ENCODE peak calls at places on chromosomes 2 and 18, in eight cellular contexts. One of them, this sample, is unnamed.

GRCh38 chr18:79523738-79524180 is 128.0 kb downstream of the NFATC1 start:
- DNase-seq in cardiac muscle cell: no peak
- DNase-seq in naive B cell: peak; percentile 89
- DNase-seq in HFF-Myc: no peak
- DNase-seq in stimulated activated CD8-positive, alpha-beta memory T cell treated with anti-CD3 and anti-CD28 coated beads, Interleukin-7, amount 100 ng/mL, for 1 hour: peak; percentile 50
- DNase-seq in lower lobe of right lung: no peak
- DNase-seq in neuronal stem cell: no peak
- DNase-seq in lung: no peak
- DNase-seq in this sample: no peak

GRCh38 chr2:154814856-154815255 is 116.4 kb downstream of the KCNJ3 start:
- DNase-seq in cardiac muscle cell: no peak
- DNase-seq in naive B cell: no peak
- DNase-seq in HFF-Myc: no peak
- DNase-seq in stimulated activated CD8-positive, alpha-beta memory T cell treated with anti-CD3 and anti-CD28 coated beads, Interleukin-7, amount 100 ng/mL, for 1 hour: no peak
- DNase-seq in lower lobe of right lung: no peak
- DNase-seq in neuronal stem cell: no peak
- DNase-seq in lung: no peak
- DNase-seq in this sample: no peak

GRCh38 chr2:40511661-40512213 is 59.8 kb upstream of the SLC8A1 start:
- DNase-seq in cardiac muscle cell: peak; percentile 93
- DNase-seq in naive B cell: no peak
- DNase-seq in HFF-Myc: no peak
- DNase-seq in stimulated activated CD8-positive, alpha-beta memory T cell treated with anti-CD3 and anti-CD28 coated beads, Interleukin-7, amount 100 ng/mL, for 1 hour: no peak
- DNase-seq in lower lobe of right lung: no peak
- DNase-seq in neuronal stem cell: no peak
- DNase-seq in lung: peak; percentile 30
- DNase-seq in this sample: no peak

GRCh38 chr2:61705625-61706024 is 148.2 kb downstream of the FAM161A start:
- DNase-seq in cardiac muscle cell: no peak
- DNase-seq in naive B cell: no peak
- DNase-seq in HFF-Myc: no peak
- DNase-seq in stimulated activated CD8-positive, alpha-beta memory T cell treated with anti-CD3 and anti-CD28 coated beads, Interleukin-7, amount 100 ng/mL, for 1 hour: no peak
- DNase-seq in lower lobe of right lung: no peak
- DNase-seq in neuronal stem cell: no peak
- DNase-seq in lung: no peak
- DNase-seq in this sample: no peak

GRCh38 chr2:27809761-27810241 is 38.3 kb downstream of the MRPL33 start:
- DNase-seq in cardiac muscle cell: peak; percentile 65
- DNase-seq in naive B cell: no peak
- DNase-seq in HFF-Myc: no peak
- DNase-seq in stimulated activated CD8-positive, alpha-beta memory T cell treated with anti-CD3 and anti-CD28 coated beads, Interleukin-7, amount 100 ng/mL, for 1 hour: no peak
- DNase-seq in lower lobe of right lung: no peak
- DNase-seq in neuronal stem cell: no peak
- DNase-seq in lung: no peak
- DNase-seq in this sample: no peak

GRCh38 chr2:237488295-237488694 is 1.2 kb downstream of the MLPH start:
- DNase-seq in cardiac muscle cell: no peak
- DNase-seq in naive B cell: no peak
- DNase-seq in HFF-Myc: no peak
- DNase-seq in stimulated activated CD8-positive, alpha-beta memory T cell treated with anti-CD3 and anti-CD28 coated beads, Interleukin-7, amount 100 ng/mL, for 1 hour: no peak
- DNase-seq in lower lobe of right lung: no peak
- DNase-seq in neuronal stem cell: no peak
- DNase-seq in lung: no peak
- DNase-seq in this sample: no peak

GRCh38 chr2:121828281-121828731 is 72.9 kb downstream of the TSN start:
- DNase-seq in cardiac muscle cell: no peak
- DNase-seq in naive B cell: no peak
- DNase-seq in HFF-Myc: no peak
- DNase-seq in stimulated activated CD8-positive, alpha-beta memory T cell treated with anti-CD3 and anti-CD28 coated beads, Interleukin-7, amount 100 ng/mL, for 1 hour: no peak
- DNase-seq in lower lobe of right lung: no peak
- DNase-seq in neuronal stem cell: no peak
- DNase-seq in lung: no peak
- DNase-seq in this sample: no peak

GRCh38 chr2:19439081-19439480 is 80.7 kb upstream of the OSR1 start:
- DNase-seq in cardiac muscle cell: no peak
- DNase-seq in naive B cell: no peak
- DNase-seq in HFF-Myc: no peak
- DNase-seq in stimulated activated CD8-positive, alpha-beta memory T cell treated with anti-CD3 and anti-CD28 coated beads, Interleukin-7, amount 100 ng/mL, for 1 hour: no peak
- DNase-seq in lower lobe of right lung: no peak
- DNase-seq in neuronal stem cell: no peak
- DNase-seq in lung: no peak
- DNase-seq in this sample: no peak

GRCh38 chr18:53153281-53153680 is 813.3 kb downstream of the DCC start:
- DNase-seq in cardiac muscle cell: peak; percentile 0
- DNase-seq in naive B cell: no peak
- DNase-seq in HFF-Myc: no peak
- DNase-seq in stimulated activated CD8-positive, alpha-beta memory T cell treated with anti-CD3 and anti-CD28 coated beads, Interleukin-7, amount 100 ng/mL, for 1 hour: no peak
- DNase-seq in lower lobe of right lung: no peak
- DNase-seq in neuronal stem cell: no peak
- DNase-seq in lung: no peak
- DNase-seq in this sample: no peak

GRCh38 chr18:63824220-63824525 is 49.0 kb downstream of the SERPINB7 start:
- DNase-seq in cardiac muscle cell: no peak
- DNase-seq in naive B cell: no peak
- DNase-seq in HFF-Myc: no peak
- DNase-seq in stimulated activated CD8-positive, alpha-beta memory T cell treated with anti-CD3 and anti-CD28 coated beads, Interleukin-7, amount 100 ng/mL, for 1 hour: no peak
- DNase-seq in lower lobe of right lung: no peak
- DNase-seq in neuronal stem cell: no peak
- DNase-seq in lung: no peak
- DNase-seq in this sample: no peak

GRCh38 chr18:26963292-26963691 is 97.8 kb upstream of the AQP4 start:
- DNase-seq in cardiac muscle cell: peak; percentile 13
- DNase-seq in naive B cell: no peak
- DNase-seq in HFF-Myc: no peak
- DNase-seq in stimulated activated CD8-positive, alpha-beta memory T cell treated with anti-CD3 and anti-CD28 coated beads, Interleukin-7, amount 100 ng/mL, for 1 hour: no peak
- DNase-seq in lower lobe of right lung: no peak
- DNase-seq in neuronal stem cell: no peak
- DNase-seq in lung: no peak
- DNase-seq in this sample: no peak

GRCh38 chr18:67574749-67575148 is 58.2 kb upstream of the DSEL start:
- DNase-seq in cardiac muscle cell: no peak
- DNase-seq in naive B cell: no peak
- DNase-seq in HFF-Myc: no peak
- DNase-seq in stimulated activated CD8-positive, alpha-beta memory T cell treated with anti-CD3 and anti-CD28 coated beads, Interleukin-7, amount 100 ng/mL, for 1 hour: no peak
- DNase-seq in lower lobe of right lung: no peak
- DNase-seq in neuronal stem cell: no peak
- DNase-seq in lung: no peak
- DNase-seq in this sample: no peak

GRCh38 chr2:193793914-193794313 is 1599.2 kb upstream of the TMEFF2 start:
- DNase-seq in cardiac muscle cell: peak; percentile 5
- DNase-seq in naive B cell: no peak
- DNase-seq in HFF-Myc: no peak
- DNase-seq in stimulated activated CD8-positive, alpha-beta memory T cell treated with anti-CD3 and anti-CD28 coated beads, Interleukin-7, amount 100 ng/mL, for 1 hour: no peak
- DNase-seq in lower lobe of right lung: no peak
- DNase-seq in neuronal stem cell: no peak
- DNase-seq in lung: no peak
- DNase-seq in this sample: no peak

GRCh38 chr18:79874553-79875530 is 76.6 kb downstream of the SLC66A2 start:
- DNase-seq in cardiac muscle cell: no peak
- DNase-seq in naive B cell: no peak
- DNase-seq in HFF-Myc: no peak
- DNase-seq in stimulated activated CD8-positive, alpha-beta memory T cell treated with anti-CD3 and anti-CD28 coated beads, Interleukin-7, amount 100 ng/mL, for 1 hour: no peak
- DNase-seq in lower lobe of right lung: no peak
- DNase-seq in neuronal stem cell: no peak
- DNase-seq in lung: no peak
- DNase-seq in this sample: no peak

GRCh38 chr18:7117390-7118355 is at the start of gene LAMA1:
- DNase-seq in cardiac muscle cell: peak; percentile 74
- DNase-seq in naive B cell: no peak
- DNase-seq in HFF-Myc: no peak
- DNase-seq in stimulated activated CD8-positive, alpha-beta memory T cell treated with anti-CD3 and anti-CD28 coated beads, Interleukin-7, amount 100 ng/mL, for 1 hour: no peak
- DNase-seq in lower lobe of right lung: no peak
- DNase-seq in neuronal stem cell: peak; percentile 71
- DNase-seq in lung: no peak
- DNase-seq in this sample: no peak

GRCh38 chr2:241894681-241895426 is 25.3 kb downstream of the RTP5 start:
- DNase-seq in cardiac muscle cell: no peak
- DNase-seq in naive B cell: no peak
- DNase-seq in HFF-Myc: no peak
- DNase-seq in stimulated activated CD8-positive, alpha-beta memory T cell treated with anti-CD3 and anti-CD28 coated beads, Interleukin-7, amount 100 ng/mL, for 1 hour: no peak
- DNase-seq in lower lobe of right lung: peak; percentile 46
- DNase-seq in neuronal stem cell: no peak
- DNase-seq in lung: no peak
- DNase-seq in this sample: no peak

GRCh38 chr2:149160701-149161217 is 122.3 kb downstream of the LYPD6B start:
- DNase-seq in cardiac muscle cell: peak; percentile 5
- DNase-seq in naive B cell: peak; percentile 5
- DNase-seq in HFF-Myc: no peak
- DNase-seq in stimulated activated CD8-positive, alpha-beta memory T cell treated with anti-CD3 and anti-CD28 coated beads, Interleukin-7, amount 100 ng/mL, for 1 hour: no peak
- DNase-seq in lower lobe of right lung: no peak
- DNase-seq in neuronal stem cell: no peak
- DNase-seq in lung: no peak
- DNase-seq in this sample: no peak

GRCh38 chr18:50819027-50819726 is 639 bp downstream of the MRO start:
- DNase-seq in cardiac muscle cell: peak; percentile 65
- DNase-seq in naive B cell: no peak
- DNase-seq in HFF-Myc: no peak
- DNase-seq in stimulated activated CD8-positive, alpha-beta memory T cell treated with anti-CD3 and anti-CD28 coated beads, Interleukin-7, amount 100 ng/mL, for 1 hour: no peak
- DNase-seq in lower lobe of right lung: peak; percentile 55
- DNase-seq in neuronal stem cell: peak; percentile 26
- DNase-seq in lung: peak; percentile 30
- DNase-seq in this sample: no peak

GRCh38 chr18:57190026-57190425 is 43.1 kb downstream of the BOD1L2 start:
- DNase-seq in cardiac muscle cell: no peak
- DNase-seq in naive B cell: no peak
- DNase-seq in HFF-Myc: no peak
- DNase-seq in stimulated activated CD8-positive, alpha-beta memory T cell treated with anti-CD3 and anti-CD28 coated beads, Interleukin-7, amount 100 ng/mL, for 1 hour: no peak
- DNase-seq in lower lobe of right lung: no peak
- DNase-seq in neuronal stem cell: no peak
- DNase-seq in lung: no peak
- DNase-seq in this sample: no peak

This sample was measured in cerebellar nuclear complex.